ENCODE peak calls at places on chromosomes 2 and 18, in four cellular contexts. E is ecto neural progenitor cell; Z is T-helper 9 cell; S is stimulated activated CD8-positive, alpha-beta memory T cell treated with anti-CD3 and anti-CD28 coated beads, Interleukin-7, amount 100 ng/mL, for 1 hour. N is an unnamed sample.

GRCh38 chr18:24923138-24923537 is 428.8 kb downstream of the ZNF521 start:
- DNase-seq in E (no peak), Z (no peak), S (no peak), N (no peak)

GRCh38 chr2:70557171-70557838 is 3.7 kb upstream of the TGFA start:
- DNase-seq in E (peak; percentile 43), Z (no peak), S (no peak), N (no peak)

GRCh38 chr2:11938196-11938595 is 191.8 kb downstream of the LPIN1 start:
- DNase-seq in E (no peak), Z (no peak), S (no peak), N (no peak)

GRCh38 chr2:236174608-236175001 is 6.4 kb upstream of the GBX2 start:
- DNase-seq in E (no peak), Z (no peak), S (no peak), N (no peak)

GRCh38 chr2:56681659-56682396 is 498.0 kb downstream of the CCDC85A start:
- DNase-seq in E (no peak), Z (no peak), S (no peak), N (no peak)

GRCh38 chr2:178401994-178402437 is 49.0 kb downstream of the PRKRA start:
- DNase-seq in E (no peak), Z (no peak), S (no peak), N (no peak)

GRCh38 chr2:33121416-33121815 is 174.7 kb downstream of the LTBP1 start:
- DNase-seq in E (no peak), Z (no peak), S (no peak), N (no peak)

GRCh38 chr18:10528439-10528838 is 2.6 kb downstream of the NAPG start:
- DNase-seq in E (no peak), Z (no peak), S (no peak), N (no peak)

GRCh38 chr2:233449071-233449901 is 95.0 kb downstream of the DGKD start:
- DNase-seq in E (peak; percentile 83), Z (no peak), S (no peak), N (no peak)

GRCh38 chr2:238149841-238150572 is 8.8 kb upstream of the ERFE start:
- DNase-seq in E (no peak), Z (no peak), S (no peak), N (no peak)

GRCh38 chr2:195450537-195451113 is 206.4 kb upstream of the SLC39A10 start:
- DNase-seq in E (no peak), Z (no peak), S (no peak), N (no peak)

GRCh38 chr2:17303496-17303895 is 214.7 kb downstream of the RAD51AP2 start:
- DNase-seq in E (no peak), Z (no peak), S (no peak), N (no peak)